ENCODE peak calls at places on chromosome 1, in seven cellular contexts. B, X, H, W, V, D and A are unnamed samples.
A peak's percentile ranks its signal among the peaks of the same experiment; 100 is the strongest.

GRCh38 chr1:162562452-162562828 is 918 bp downstream of the UAP1 start:
- DNase-seq in X (no peak), W (peak; percentile 29), H (no peak), D (no peak), V (no peak), B (peak; percentile 62), A (no peak)

GRCh38 chr1:185733818-185734709 is at the start of gene HMCN1:
- DNase-seq in W (peak; percentile 4), D (peak; percentile 84), V (peak; percentile 59), H (no peak), X (no peak), B (peak; percentile 66), A (no peak)

GRCh38 chr1:47689894-47690293 is 252.1 kb downstream of the FOXD2 start:
- DNase-seq in V (no peak), W (no peak), B (no peak), X (no peak), H (no peak), D (peak; percentile 37), A (no peak)

GRCh38 chr1:211764701-211765100 is 65.9 kb downstream of the LPGAT1 start:
- DNase-seq in V (no peak), X (no peak), W (no peak), H (no peak), D (no peak), B (no peak), A (no peak)

GRCh38 chr1:246142320-246142893 is 364.7 kb downstream of the SMYD3 start:
- DNase-seq in W (no peak), V (no peak), D (no peak), X (no peak), H (no peak), B (peak; percentile 89), A (no peak)

GRCh38 chr1:165109013-165109412 is 247.5 kb downstream of the LMX1A start:
- DNase-seq in D (no peak), V (no peak), H (no peak), X (no peak), B (no peak), W (no peak), A (no peak)

GRCh38 chr1:240338837-240339236 is 247.2 kb downstream of the FMN2 start:
- DNase-seq in X (no peak), W (no peak), D (no peak), B (peak; percentile 21), V (no peak), H (no peak), A (no peak)

GRCh38 chr1:168636200-168636599 is 59.8 kb downstream of the XCL1 start:
- DNase-seq in V (no peak), X (no peak), H (no peak), W (no peak), D (no peak), B (no peak), A (no peak)

GRCh38 chr1:103492003-103492665 is 33.4 kb upstream of the RNPC3 start:
- DNase-seq in B (no peak), D (no peak), H (no peak), X (no peak), W (no peak), V (no peak), A (no peak)

GRCh38 chr1:101043776-101044175 is 18.2 kb upstream of the DPH5 start:
- DNase-seq in V (no peak), D (no peak), B (no peak), W (no peak), H (no peak), X (no peak), A (no peak)

GRCh38 chr1:241950390-241950789 is 7.2 kb upstream of the BECN2 start:
- DNase-seq in W (no peak), B (no peak), D (no peak), V (peak; percentile 66), H (no peak), X (no peak), A (no peak)

GRCh38 chr1:38746413-38746812 is 113.2 kb downstream of the RRAGC start:
- DNase-seq in W (no peak), V (no peak), H (no peak), X (no peak), B (no peak), D (no peak), A (no peak)

GRCh38 chr1:38743184-38743583 is 116.4 kb downstream of the RRAGC start:
- DNase-seq in B (no peak), W (no peak), X (no peak), H (no peak), V (no peak), D (no peak), A (no peak)

GRCh38 chr1:38745476-38746410 is 113.8 kb downstream of the RRAGC start:
- DNase-seq in W (no peak), X (no peak), B (peak; percentile 66), H (no peak), V (no peak), D (no peak), A (no peak)

GRCh38 chr1:38744452-38745350 is 114.9 kb downstream of the RRAGC start:
- DNase-seq in W (no peak), D (no peak), X (no peak), H (no peak), B (peak; percentile 85), V (no peak), A (no peak)

DNA sequence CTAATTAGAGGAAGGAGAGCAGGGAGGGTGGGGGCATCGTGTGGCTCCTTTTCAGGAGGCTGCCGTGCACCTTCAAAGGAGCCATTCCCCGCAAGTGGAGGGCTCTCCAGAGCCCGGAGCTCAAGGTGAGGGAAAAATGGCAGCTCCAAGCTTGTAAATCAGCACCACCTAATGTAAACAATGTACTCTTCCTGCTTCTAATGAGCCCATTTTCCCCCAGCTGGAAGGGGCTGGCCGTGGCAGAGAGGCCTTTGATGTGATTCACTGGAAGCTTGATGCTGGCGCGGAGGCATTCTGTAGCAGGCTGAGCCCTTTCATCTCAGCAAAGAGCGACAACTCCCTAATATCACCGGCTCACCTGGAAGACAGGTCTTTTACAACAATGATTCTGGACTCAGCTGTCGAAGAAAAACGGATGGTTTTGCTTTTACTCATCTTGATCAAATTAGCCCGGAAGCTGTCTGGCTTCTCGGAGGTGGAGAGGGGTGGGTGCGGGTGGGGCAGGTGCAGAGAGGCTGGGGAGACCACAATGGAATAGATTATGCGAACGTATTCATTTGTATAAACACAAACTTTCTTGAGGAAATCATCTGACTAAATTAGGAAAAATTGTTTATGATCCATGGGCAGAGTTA is 112.5 kb downstream of the RRAGC start:
- DNase-seq in B (no peak), H (no peak), X (no peak), D (no peak), W (no peak), V (no peak), A (no peak)
- TF ChIP-seq TAF1 in B (no peak), H (no peak), X (no peak), D (no peak), W (no peak), V (no peak), A (no peak)

GRCh38 chr1:93846151-93846928 is 32.7 kb downstream of the DNTTIP2 start:
- DNase-seq in V (peak; percentile 90), H (no peak), D (peak; percentile 91), X (peak; percentile 64), B (peak; percentile 90), W (peak; percentile 76), A (peak; percentile 63)

GRCh38 chr1:93845554-93846150 is 33.4 kb downstream of the DNTTIP2 start:
- DNase-seq in H (no peak), X (no peak), V (no peak), W (peak; percentile 64), B (no peak), D (no peak), A (no peak)

GRCh38 chr1:93841771-93842170 is 37.2 kb downstream of the DNTTIP2 start:
- DNase-seq in W (no peak), B (no peak), H (no peak), V (no peak), X (no peak), D (no peak), A (no peak)

GRCh38 chr1:93842750-93843500 is 36.1 kb downstream of the DNTTIP2 start:
- DNase-seq in B (no peak), X (no peak), V (no peak), H (no peak), D (no peak), W (no peak), A (no peak)

DNA sequence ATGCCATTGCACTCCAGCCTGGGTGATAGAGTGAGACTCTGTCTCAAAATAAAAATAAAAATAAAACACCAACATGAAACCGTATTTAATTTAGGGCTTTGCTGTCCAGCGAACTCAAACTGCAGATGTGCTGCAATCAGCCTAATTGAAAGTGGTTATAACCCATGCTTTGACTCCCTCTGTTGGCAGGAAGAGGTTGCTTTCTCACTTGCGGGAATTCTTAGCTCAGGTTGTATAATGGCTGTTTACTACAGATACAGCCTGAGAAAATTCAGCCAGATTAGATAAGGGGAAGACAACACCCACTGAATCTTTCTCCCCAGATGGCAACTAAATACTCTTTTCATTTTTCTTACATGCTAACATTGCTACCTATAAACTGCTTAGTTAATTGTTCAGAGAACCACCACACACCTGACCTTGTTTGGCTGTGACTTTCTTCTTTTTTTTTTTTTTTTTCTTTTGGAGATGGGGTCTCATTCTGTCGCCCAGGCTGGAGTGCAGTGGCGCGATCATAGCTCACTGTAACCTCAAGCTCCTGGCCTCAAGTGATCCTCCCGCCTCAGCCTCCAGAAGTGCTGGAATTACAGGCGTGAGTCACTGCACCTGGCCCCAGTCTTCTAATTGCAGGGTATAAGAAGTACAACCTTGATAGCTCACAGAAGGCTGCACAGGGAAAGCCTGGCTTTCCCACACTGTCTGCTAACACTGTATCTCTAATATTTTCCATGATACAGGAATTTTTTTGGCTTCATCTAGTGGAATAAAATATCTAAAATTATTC is 34.6 kb downstream of the DNTTIP2 start:
- DNase-seq in H (peak; percentile 34), B (peak; percentile 82), X (peak; percentile 31), D (no peak), W (peak; percentile 77), V (peak; percentile 64), A (no peak)
- TF ChIP-seq TAF1 in H (no peak), B (no peak), X (no peak), D (no peak), W (no peak), V (no peak), A (no peak)

GRCh38 chr1:3465091-3465934 is 10.8 kb downstream of the ARHGEF16 start:
- DNase-seq in V (no peak), B (no peak), X (no peak), W (no peak), H (no peak), D (no peak), A (no peak)
- TF ChIP-seq TAF1 in V (no peak), B (no peak), X (no peak), W (no peak), H (no peak), D (no peak), A (no peak)

GRCh38 chr1:201155354-201155753 is 1.1 kb upstream of the TMEM9 start:
- DNase-seq in W (no peak), H (no peak), X (no peak), B (no peak), V (no peak), D (no peak), A (no peak)

GRCh38 chr1:201156346-201156745 is 2.1 kb upstream of the TMEM9 start:
- DNase-seq in W (no peak), X (no peak), D (no peak), V (no peak), H (no peak), B (no peak), A (no peak)

GRCh38 chr1:201157949-201158348 is 3.7 kb upstream of the TMEM9 start:
- DNase-seq in V (no peak), D (no peak), X (no peak), H (no peak), B (no peak), W (no peak), A (no peak)

GRCh38 chr1:201154389-201155165 is at the start of gene TMEM9:
- DNase-seq in D (peak; percentile 99), B (peak; percentile 99), W (peak; percentile 87), X (peak; percentile 96), H (peak; percentile 83), V (peak; percentile 97), A (peak; percentile 97)

GRCh38 chr1:201156819-201157218 is 2.5 kb upstream of the TMEM9 start:
- DNase-seq in B (no peak), V (no peak), H (no peak), W (no peak), X (no peak), D (no peak), A (no peak)
- TF ChIP-seq TAF1 in B (no peak), V (no peak), H (no peak), W (no peak), X (no peak), D (no peak), A (no peak)